ENCODE peak calls at places on chromosomes 13 and 19, in nine cellular contexts. L is adipocyte, B is H1, A is GM23248, K is neural progenitor cell, N is IMR-90, T is SK-N-SH, D is PC-3, U is fibroblast of lung. F is an unnamed sample.
A peak's percentile ranks its signal among the peaks of the same experiment; 100 is the strongest.

GRCh38 chr13:36130542-36131214 is 504 bp downstream of the DCLK1 start:
- DNase-seq in L (peak; percentile 67), B (no peak), A (peak; percentile 38), K (peak; percentile 76), N (no peak), T (peak; percentile 80), D (no peak), U (no peak), F (no peak)

GRCh38 chr19:50311723-50312635 is 17.2 kb downstream of the KCNC3 start:
- DNase-seq in L (no peak), B (peak; percentile 67), A (peak; percentile 13), K (peak; percentile 82), N (no peak), T (peak; percentile 93), D (peak; percentile 56), U (no peak), F (no peak)

GRCh38 chr19:33438016-33438671 is 64.6 kb downstream of the CEBPG start:
- DNase-seq in L (no peak), B (no peak), A (peak; percentile 34), K (no peak), N (peak; percentile 10), T (peak; percentile 89), D (peak; percentile 1), U (peak; percentile 22), F (no peak)

GRCh38 chr13:29918845-29919244 is 68.4 kb upstream of the UBL3 start:
- DNase-seq in L (peak; percentile 30), B (no peak), A (peak; percentile 94), K (no peak), N (peak; percentile 92), T (no peak), D (peak; percentile 95), U (peak; percentile 95), F (peak; percentile 95)

GRCh38 chr13:29702912-29703351 is 107.4 kb upstream of the SLC7A1 start:
- DNase-seq in L (peak; percentile 89), B (peak; percentile 27), A (peak; percentile 96), K (no peak), N (peak; percentile 69), T (no peak), D (no peak), U (peak; percentile 92), F (peak; percentile 90)

GRCh38 chr19:35714601-35715354 is 3.0 kb upstream of the KMT2B start:
- DNase-seq in L (no peak), B (no peak), A (no peak), K (peak; percentile 42), N (no peak), T (no peak), D (no peak), U (no peak), F (no peak)

GRCh38 chr19:51187395-51188226 is 37.3 kb upstream of the CD33 start:
- DNase-seq in L (no peak), B (no peak), A (no peak), K (no peak), N (no peak), T (no peak), D (no peak), U (no peak), F (no peak)

GRCh38 chr13:36680918-36681317 is 7.1 kb downstream of the SERTM1 start:
- DNase-seq in L (no peak), B (no peak), A (no peak), K (no peak), N (no peak), T (no peak), D (no peak), U (peak; percentile 26), F (no peak)

GRCh38 chr13:28582892-28583240 is 76.1 kb upstream of the POMP start:
- DNase-seq in L (no peak), B (no peak), A (no peak), K (no peak), N (no peak), T (no peak), D (no peak), U (no peak), F (no peak)

GRCh38 chr13:57813641-57814040 is 182.1 kb downstream of the PCDH17 start:
- DNase-seq in L (no peak), B (no peak), A (no peak), K (peak; percentile 65), N (no peak), T (peak; percentile 28), D (no peak), U (peak; percentile 48), F (no peak)

GRCh38 chr19:42378225-42378929 is 11.7 kb downstream of the CNFN start:
- DNase-seq in L (no peak), B (no peak), A (no peak), K (no peak), N (no peak), T (no peak), D (no peak), U (no peak), F (peak; percentile 27)

GRCh38 chr13:112616586-112617381 is 28.8 kb upstream of the TUBGCP3 start:
- DNase-seq in L (peak; percentile 60), B (no peak), A (peak; percentile 67), K (peak; percentile 65), N (peak; percentile 52), T (peak; percentile 69), D (peak; percentile 53), U (peak; percentile 23), F (peak; percentile 33)

GRCh38 chr13:112615391-112615790 is 27.4 kb upstream of the TUBGCP3 start:
- DNase-seq in L (no peak), B (no peak), A (no peak), K (no peak), N (no peak), T (no peak), D (no peak), U (no peak), F (peak; percentile 6)

GRCh38 chr13:112618501-112618900 is 30.5 kb upstream of the TUBGCP3 start:
- DNase-seq in L (no peak), B (no peak), A (no peak), K (no peak), N (no peak), T (no peak), D (no peak), U (no peak), F (no peak)

GRCh38 chr13:112617754-112618375 is 29.9 kb upstream of the TUBGCP3 start:
- DNase-seq in L (no peak), B (no peak), A (no peak), K (no peak), N (no peak), T (no peak), D (no peak), U (no peak), F (no peak)

GRCh38 chr13:112614835-112615234 is 26.9 kb upstream of the TUBGCP3 start:
- DNase-seq in L (no peak), B (no peak), A (no peak), K (no peak), N (no peak), T (no peak), D (no peak), U (no peak), F (no peak)
- H3K9ac ChIP-seq in L (no peak overlapping the region), B (no peak overlapping the region), A (no peak overlapping the region), K (no peak overlapping the region), N (no peak overlapping the region), T (no peak overlapping the region), D (no peak overlapping the region), U (no peak overlapping the region), F (no peak overlapping the region)

GRCh38 chr19:44072543-44073401 is 813 bp downstream of the ZNF284 start:
- DNase-seq in L (peak; percentile 38), B (no peak), A (peak; percentile 44), K (no peak), N (no peak), T (peak; percentile 49), D (peak; percentile 1), U (peak; percentile 1), F (peak; percentile 5)
- H3K9ac ChIP-seq in L (peak overlapping the region; percentile 82), B (no peak overlapping the region), A (peak overlapping the region; percentile 71), K (no peak overlapping the region), N (peak overlapping the region; percentile 86), T (peak overlapping the region; percentile 51), D (peak overlapping the region; percentile 36), U (peak overlapping the region; percentile 44), F (peak overlapping the region; percentile 29)

GRCh38 chr13:32212420-32212819 is 102.7 kb downstream of the ZAR1L start:
- DNase-seq in L (peak; percentile 66), B (no peak), A (peak; percentile 83), K (no peak), N (peak; percentile 91), T (no peak), D (peak; percentile 5), U (peak; percentile 92), F (peak; percentile 17)
- H3K9ac ChIP-seq in L (peak overlapping the region; percentile 47), B (no peak overlapping the region), A (peak overlapping the region; percentile 60), K (no peak overlapping the region), N (peak overlapping the region; percentile 45), T (no peak overlapping the region), D (no peak overlapping the region), U (peak overlapping the region; percentile 33), F (no peak overlapping the region)

GRCh38 chr19:6392219-6393073 is 518 bp downstream of the GTF2F1 start:
- DNase-seq in L (peak; percentile 23), B (no peak), A (peak; percentile 38), K (peak; percentile 18), N (no peak), T (no peak), D (no peak), U (no peak), F (no peak)

GRCh38 chr19:6396305-6396704 is 3.3 kb upstream of the GTF2F1 start:
- DNase-seq in L (no peak), B (no peak), A (no peak), K (no peak), N (no peak), T (no peak), D (no peak), U (no peak), F (no peak)

GRCh38 chr19:6393982-6394412 is 1.0 kb upstream of the GTF2F1 start:
- DNase-seq in L (no peak), B (no peak), A (no peak), K (no peak), N (no peak), T (no peak), D (no peak), U (no peak), F (no peak)

GRCh38 chr19:6393074-6393981 is at the start of gene GTF2F1:
- DNase-seq in L (peak; percentile 99), B (peak; percentile 79), A (peak; percentile 99), K (peak; percentile 98), N (peak; percentile 95), T (peak; percentile 99), D (peak; percentile 93), U (peak; percentile 93), F (peak; percentile 84)

GRCh38 chr19:6394831-6395230 is 1.9 kb upstream of the GTF2F1 start:
- DNase-seq in L (no peak), B (no peak), A (no peak), K (no peak), N (no peak), T (no peak), D (no peak), U (no peak), F (no peak)
- H3K9ac ChIP-seq in L (no peak overlapping the region), B (no peak overlapping the region), A (no peak overlapping the region), K (no peak overlapping the region), N (no peak overlapping the region), T (no peak overlapping the region), D (no peak overlapping the region), U (no peak overlapping the region), F (no peak overlapping the region)